ENCODE peak calls at places on chromosome 17, in nine cellular contexts. X is uterus, P is tibial artery, L is cardiac muscle cell, E is A549, C is thoracic aorta, Z is pancreas, B is heart left ventricle, I is spleen. R is an unnamed sample.

GRCh38 chr17:50891577-50891989 is 25.4 kb upstream of the TOB1 start:
- DNase-seq in X (no peak), P (peak; percentile 45), L (no peak), E (no peak), C (no peak), Z (no peak), B (no peak), I (no peak), R (no peak)

GRCh38 chr17:82486186-82487084 is 27.9 kb downstream of the NARF start:
- DNase-seq in X (no peak), P (no peak), L (no peak), E (no peak), C (no peak), Z (no peak), B (no peak), I (no peak), R (no peak)

GRCh38 chr17:33981713-33982601 is 273.1 kb upstream of the CCL2 start:
- DNase-seq in X (no peak), P (no peak), L (no peak), E (no peak), C (no peak), Z (no peak), B (no peak), I (no peak), R (no peak)

GRCh38 chr17:68792873-68793272 is 162.3 kb downstream of the ABCA8 start:
- DNase-seq in X (no peak), P (no peak), L (no peak), E (no peak), C (no peak), Z (no peak), B (no peak), I (no peak), R (no peak)

GRCh38 chr17:62819511-62820221 is 11.6 kb upstream of the MARCHF10 start:
- DNase-seq in X (peak; percentile 58), P (no peak), L (peak; percentile 97), E (peak; percentile 96), C (peak; percentile 76), Z (peak; percentile 60), B (peak; percentile 58), I (no peak), R (no peak)

GRCh38 chr17:32672701-32673100 is 185.9 kb downstream of the CDK5R1 start:
- DNase-seq in X (no peak), P (no peak), L (no peak), E (no peak), C (no peak), Z (no peak), B (no peak), I (no peak), R (no peak)

GRCh38 chr17:81717049-81717765 is 5.1 kb downstream of the SLC25A10 start:
- DNase-seq in X (no peak), P (no peak), L (no peak), E (no peak), C (no peak), Z (no peak), B (no peak), I (no peak), R (no peak)

GRCh38 chr17:57553991-57554825 is 190.9 kb downstream of the CCDC182 start:
- DNase-seq in X (no peak), P (no peak), L (peak; percentile 78), E (peak; percentile 51), C (no peak), Z (no peak), B (no peak), I (no peak), R (peak; percentile 35)

GRCh38 chr17:36544049-36544319 is 735 bp upstream of the GGNBP2 start:
- DNase-seq in X (peak; percentile 24), P (peak; percentile 72), L (peak; percentile 66), E (peak; percentile 72), C (no peak), Z (peak; percentile 43), B (peak; percentile 43), I (no peak), R (no peak)

GRCh38 chr17:59627770-59628171 is 8.1 kb downstream of the CLTC start:
- DNase-seq in X (no peak), P (no peak), L (no peak), E (no peak), C (no peak), Z (no peak), B (no peak), I (no peak), R (no peak)

GRCh38 chr17:1890758-1891450 is 61.1 kb downstream of the RPA1 start:
- DNase-seq in X (no peak), P (no peak), L (no peak), E (no peak), C (no peak), Z (no peak), B (no peak), I (no peak), R (no peak)

GRCh38 chr17:9308069-9308468 is 267.6 kb downstream of the STX8 start:
- DNase-seq in X (no peak), P (no peak), L (no peak), E (no peak), C (no peak), Z (no peak), B (no peak), I (no peak), R (no peak)

GRCh38 chr17:9313346-9313745 is 262.3 kb downstream of the STX8 start:
- DNase-seq in X (no peak), P (no peak), L (no peak), E (no peak), C (no peak), Z (no peak), B (no peak), I (no peak), R (no peak)

GRCh38 chr17:9306086-9306485 is 269.5 kb downstream of the STX8 start:
- DNase-seq in X (no peak), P (no peak), L (no peak), E (peak; percentile 22), C (no peak), Z (no peak), B (no peak), I (no peak), R (no peak)

GRCh38 chr17:9307313-9307998 is 268.2 kb downstream of the STX8 start:
- DNase-seq in X (no peak), P (no peak), L (peak; percentile 26), E (no peak), C (no peak), Z (no peak), B (no peak), I (no peak), R (no peak)

GRCh38 chr17:9309216-9309615 is 266.4 kb downstream of the STX8 start:
- DNase-seq in X (no peak), P (no peak), L (peak; percentile 8), E (no peak), C (no peak), Z (no peak), B (no peak), I (no peak), R (no peak)
- H3K27ac ChIP-seq in X (no peak overlapping the region), P (no peak overlapping the region), L (no peak overlapping the region), E (no peak overlapping the region), C (no peak overlapping the region), Z (no peak overlapping the region), B (no peak overlapping the region), I (no peak overlapping the region), R (no peak overlapping the region)

DNA sequence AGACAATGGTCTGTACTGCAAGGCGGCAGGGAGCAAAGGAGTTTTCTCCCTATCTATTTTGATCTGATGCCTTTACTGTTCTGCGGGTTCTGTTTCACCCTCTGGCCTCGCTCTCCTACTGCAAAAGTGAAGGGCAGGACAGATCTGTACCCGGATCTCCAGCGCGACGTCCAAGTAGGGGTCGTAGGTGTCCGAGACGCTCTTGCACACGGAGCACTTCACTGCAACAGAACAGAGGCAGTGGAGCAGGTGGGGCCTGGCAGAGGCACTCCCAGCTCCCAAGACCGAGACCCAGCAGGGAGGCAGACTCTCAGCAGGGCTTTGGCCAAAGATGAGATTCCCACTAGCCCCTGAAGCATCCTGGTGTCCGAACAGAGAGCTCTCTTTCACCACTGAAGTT is 19.8 kb downstream of the USP36 start:
- DNase-seq in X (no peak), P (no peak), L (no peak), E (no peak), C (no peak), Z (no peak), B (no peak), I (peak; percentile 40), R (no peak)
- H3K4me1 ChIP-seq in X (no peaks in the 10 kb centered on the region), P (no peaks in the 10 kb centered on the region), L (no peaks in the 10 kb centered on the region), E (no peaks in the 10 kb centered on the region), C (no peaks in the 10 kb centered on the region), Z (no peaks in the 10 kb centered on the region), B (peaks cover 2% of the 10 kb centered on the region), I (peaks cover 39% of the 10 kb centered on the region), R (no peaks in the 10 kb centered on the region)

DNA sequence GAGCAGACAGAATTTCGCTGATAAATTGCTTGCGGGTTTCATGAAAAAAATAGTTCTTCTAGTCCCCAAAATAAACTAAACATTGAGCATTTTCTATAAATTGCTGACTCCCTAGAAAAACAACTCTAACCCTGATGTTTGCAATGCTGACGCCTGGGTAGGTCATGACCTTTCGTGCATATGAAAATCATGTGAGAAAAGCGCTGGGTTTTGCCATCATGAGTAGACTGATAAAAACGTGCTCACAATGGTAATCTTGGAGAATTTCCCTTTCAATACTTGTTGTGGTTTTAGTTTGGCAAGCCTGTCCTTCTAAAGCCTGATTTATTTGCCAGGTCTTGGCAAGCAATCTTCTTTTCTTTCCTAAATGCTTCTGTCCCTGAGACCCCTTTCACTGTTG is 4.0 kb upstream of the CLEC10A start:
- DNase-seq in X (no peak), P (peak; percentile 13), L (peak; percentile 22), E (no peak), C (no peak), Z (no peak), B (no peak), I (no peak), R (no peak)
- H3K27ac ChIP-seq in X (no peak overlapping the region), P (no peak overlapping the region), L (no peak overlapping the region), E (no peak overlapping the region), C (no peak overlapping the region), Z (no peak overlapping the region), B (no peak overlapping the region), I (peak overlapping the region; percentile 39), R (no peak overlapping the region)

GRCh38 chr17:55728361-55728760 is 5.7 kb upstream of the TMEM100 start:
- DNase-seq in X (no peak), P (no peak), L (no peak), E (no peak), C (no peak), Z (no peak), B (no peak), I (no peak), R (no peak)

GRCh38 chr17:55727920-55728319 is 5.3 kb upstream of the TMEM100 start:
- DNase-seq in X (no peak), P (no peak), L (no peak), E (no peak), C (no peak), Z (no peak), B (no peak), I (no peak), R (no peak)

GRCh38 chr17:55728833-55729232 is 6.2 kb upstream of the TMEM100 start:
- DNase-seq in X (no peak), P (no peak), L (peak; percentile 34), E (no peak), C (no peak), Z (no peak), B (no peak), I (no peak), R (no peak)

GRCh38 chr17:55727275-55727674 is 4.6 kb upstream of the TMEM100 start:
- DNase-seq in X (no peak), P (no peak), L (no peak), E (no peak), C (no peak), Z (no peak), B (no peak), I (no peak), R (no peak)

DNA sequence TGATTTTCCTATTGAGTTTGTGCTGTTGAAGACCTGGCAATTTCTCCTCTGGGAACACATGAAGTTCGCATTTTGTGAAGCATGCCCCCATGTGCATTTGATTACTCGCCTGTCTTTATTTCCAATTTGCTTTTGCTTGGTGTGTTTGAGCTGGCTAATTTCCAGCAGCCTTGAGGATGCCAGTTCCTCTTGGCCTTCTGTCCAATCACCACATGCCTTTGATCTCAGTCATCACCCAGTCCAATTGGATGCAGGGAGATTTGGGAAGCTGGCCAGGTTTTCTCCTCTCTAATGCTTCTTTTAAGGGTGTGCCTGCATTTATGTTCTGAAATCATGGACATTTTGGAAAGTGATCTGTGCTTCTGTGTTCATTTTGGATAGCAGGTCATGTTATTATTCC is 3.8 kb upstream of the TMEM100 start:
- DNase-seq in X (peak; percentile 60), P (peak; percentile 79), L (peak; percentile 90), E (peak; percentile 34), C (peak; percentile 28), Z (peak; percentile 13), B (peak; percentile 76), I (no peak), R (no peak)
- H3K4me1 ChIP-seq in X (no peaks in the 10 kb centered on the region), P (peaks cover 5% of the 10 kb centered on the region), L (peaks cover 47% of the 10 kb centered on the region), E (peaks cover 15% of the 10 kb centered on the region), C (peaks cover 68% of the 10 kb centered on the region), Z (no peaks in the 10 kb centered on the region), B (peaks cover 9% of the 10 kb centered on the region), I (peaks cover 3% of the 10 kb centered on the region), R (no peaks in the 10 kb centered on the region)

R was measured in iPS DF 6.9.